ENCODE peak calls at places on chromosomes 7 and 10, in nine cellular contexts. X is Peyer's patch, G is HL-60, W is brain microvascular endothelial cell, U is A673, P is WERI-Rb-1, Y is cardiac fibroblast, I is GM23338, E is vagina. O is an unnamed sample.

GRCh38 chr7:16728811-16729210 is 24.7 kb upstream of the TSPAN13 start:
- DNase-seq in X (no peak), G (no peak), W (no peak), U (no peak), P (no peak), Y (no peak), I (no peak), E (no peak), O (no peak)

GRCh38 chr10:23310443-23310842 is 34.2 kb downstream of the C10orf67 start:
- DNase-seq in X (no peak), G (no peak), W (no peak), U (no peak), P (no peak), Y (peak), I (no peak), E (no peak), O (no peak)

GRCh38 chr10:13991353-13991752 is 339.4 kb downstream of the FRMD4A start:
- DNase-seq in X (no peak), G (no peak), W (no peak), U (no peak), P (no peak), Y (no peak), I (no peak), E (no peak), O (no peak)

GRCh38 chr7:111459757-111460280 is 102.5 kb downstream of the IMMP2L start:
- DNase-seq in X (no peak), G (no peak), W (no peak), U (no peak), P (no peak), Y (peak), I (no peak), E (no peak), O (no peak)

GRCh38 chr10:31686566-31686965 is 242.1 kb downstream of the ARHGAP12 start:
- DNase-seq in X (no peak), G (no peak), W (no peak), U (no peak), P (no peak), Y (no peak), I (no peak), E (no peak), O (no peak)

GRCh38 chr10:48655426-48656240 is 29.0 kb upstream of the WDFY4 start:
- DNase-seq in X (peak), G (no peak), W (peak), U (no peak), P (no peak), Y (peak), I (peak), E (no peak), O (no peak)

GRCh38 chr10:110337401-110337800 is 32.7 kb upstream of the SMNDC1 start:
- DNase-seq in X (no peak), G (no peak), W (no peak), U (no peak), P (no peak), Y (no peak), I (no peak), E (no peak), O (no peak)

GRCh38 chr7:3537210-3537875 is 236.3 kb downstream of the SDK1 start:
- DNase-seq in X (no peak), G (no peak), W (peak), U (no peak), P (peak), Y (peak), I (no peak), E (no peak), O (no peak)

GRCh38 chr10:66455304-66455703 is 470.5 kb upstream of the LRRTM3 start:
- DNase-seq in X (no peak), G (no peak), W (peak), U (peak), P (no peak), Y (no peak), I (no peak), E (no peak), O (no peak)

GRCh38 chr7:100897111-100897608 is 1.5 kb upstream of the ACHE start:
- DNase-seq in X (peak), G (no peak), W (no peak), U (peak), P (peak), Y (no peak), I (peak), E (no peak), O (no peak)

GRCh38 chr7:29809533-29810155 is 3.3 kb downstream of the WIPF3 start:
- DNase-seq in X (no peak), G (no peak), W (no peak), U (no peak), P (no peak), Y (no peak), I (no peak), E (no peak), O (no peak)

GRCh38 chr7:29555061-29555460 is 8.6 kb upstream of the PRR15 start:
- DNase-seq in X (no peak), G (no peak), W (no peak), U (no peak), P (no peak), Y (no peak), I (no peak), E (no peak), O (no peak)

GRCh38 chr10:121062040-121062574 is 210.9 kb downstream of the WDR11 start:
- DNase-seq in X (no peak), G (no peak), W (no peak), U (no peak), P (no peak), Y (no peak), I (no peak), E (no peak), O (no peak)

GRCh38 chr7:157996359-157997079 is 591.1 kb downstream of the PTPRN2 start:
- DNase-seq in X (no peak), G (no peak), W (no peak), U (no peak), P (peak), Y (no peak), I (no peak), E (no peak), O (no peak)

GRCh38 chr10:132208489-132209050 is 21.8 kb downstream of the DPYSL4 start:
- DNase-seq in X (no peak), G (no peak), W (no peak), U (no peak), P (no peak), Y (no peak), I (no peak), E (no peak), O (no peak)

GRCh38 chr10:129896231-129897150 is 67.6 kb downstream of the EBF3 start:
- DNase-seq in X (no peak), G (no peak), W (no peak), U (no peak), P (no peak), Y (no peak), I (peak), E (no peak), O (no peak)

GRCh38 chr7:158283016-158283974 is 304.3 kb downstream of the PTPRN2 start:
- DNase-seq in X (peak), G (no peak), W (no peak), U (no peak), P (no peak), Y (no peak), I (no peak), E (no peak), O (no peak)

GRCh38 chr7:1521454-1521853 is 9.0 kb upstream of the MAFK start:
- DNase-seq in X (no peak), G (no peak), W (no peak), U (no peak), P (no peak), Y (no peak), I (no peak), E (no peak), O (no peak)

GRCh38 chr10:121113906-121114305 is 262.7 kb downstream of the WDR11 start:
- DNase-seq in X (no peak), G (no peak), W (no peak), U (no peak), P (no peak), Y (no peak), I (no peak), E (no peak), O (no peak)

GRCh38 chr7:2880882-2881281 is 36.8 kb upstream of the GNA12 start:
- DNase-seq in X (no peak), G (no peak), W (no peak), U (no peak), P (no peak), Y (peak), I (peak), E (no peak), O (no peak)

GRCh38 chr7:16293669-16294425 is 127.5 kb downstream of the CRPPA start:
- DNase-seq in X (no peak), G (no peak), W (no peak), U (no peak), P (no peak), Y (no peak), I (no peak), E (no peak), O (no peak)

GRCh38 chr7:111763221-111763791 is 201.0 kb upstream of the IMMP2L start:
- DNase-seq in X (no peak), G (no peak), W (peak), U (peak), P (peak), Y (peak), I (peak), E (no peak), O (peak)

GRCh38 chr10:114616516-114616915 is 41.6 kb downstream of the ABLIM1 start:
- DNase-seq in X (no peak), G (no peak), W (no peak), U (no peak), P (no peak), Y (no peak), I (no peak), E (no peak), O (no peak)

GRCh38 chr10:3897156-3897555 is 112.1 kb upstream of the KLF6 start:
- DNase-seq in X (no peak), G (no peak), W (peak), U (no peak), P (no peak), Y (peak), I (no peak), E (no peak), O (no peak)

GRCh38 chr7:12926236-12926635 is 238.8 kb downstream of the ARL4A start:
- DNase-seq in X (no peak), G (no peak), W (no peak), U (no peak), P (no peak), Y (peak), I (no peak), E (no peak), O (no peak)

GRCh38 chr7:75642810-75643486 is 95.8 kb downstream of the HIP1 start:
- DNase-seq in X (peak), G (peak), W (peak), U (peak), P (peak), Y (peak), I (peak), E (no peak), O (no peak)

DNA sequence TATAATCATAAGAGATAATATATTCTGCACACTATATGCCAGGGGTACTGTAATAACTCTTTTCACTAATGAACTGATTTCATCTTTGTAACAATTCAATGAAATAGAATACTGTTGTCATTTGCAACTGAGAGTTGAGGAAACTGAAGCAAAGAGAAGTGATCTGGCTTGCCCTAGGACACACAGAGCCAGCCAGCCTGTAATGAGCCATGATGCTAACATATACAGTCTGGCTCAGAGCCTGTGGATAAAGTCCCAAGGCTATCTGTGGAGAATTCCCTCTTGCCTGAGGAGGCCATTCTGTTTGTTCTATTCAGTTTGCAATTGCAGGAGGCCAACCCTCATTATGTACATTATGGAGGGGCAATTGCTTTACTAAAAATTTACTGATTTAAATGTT is 241.3 kb downstream of the CXCL12 start:
- DNase-seq in X (no peak), G (no peak), W (no peak), U (no peak), P (no peak), Y (no peak), I (no peak), E (no peak), O (no peak)
- H3K4me3 ChIP-seq in X (no peak), G (no peak), W (no peak), U (no peak), P (no peak), Y (no peak), I (no peak), E (no peak), O (no peak)

DNA sequence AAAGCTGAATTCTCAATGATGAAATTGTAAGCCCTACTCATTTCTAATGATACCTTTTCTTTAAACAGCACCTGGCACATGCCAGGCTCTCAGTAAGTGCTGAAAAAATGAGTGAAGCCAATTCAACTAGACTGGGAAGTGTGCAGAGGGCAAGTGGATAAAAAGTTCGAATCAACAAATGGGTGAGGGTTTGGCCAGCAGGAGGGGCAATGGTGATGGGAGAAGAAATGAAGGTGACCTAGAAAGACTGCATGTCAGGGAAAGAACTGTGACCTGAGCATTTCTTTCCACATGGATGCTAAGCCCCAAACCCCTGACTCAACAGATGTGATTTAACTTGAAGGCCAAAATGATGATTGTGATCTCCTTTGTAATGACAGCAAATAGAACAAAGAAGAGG is 54.6 kb downstream of the DKK1 start:
- DNase-seq in X (no peak), G (no peak), W (no peak), U (no peak), P (no peak), Y (no peak), I (peak), E (no peak), O (no peak)
- TF ChIP-seq CTCF in X (no peak), G (no peak), W (no peak), U (no peak), P (no peak), Y (no peak), I (peak), E (no peak), O (no peak)

GRCh38 chr10:103849880-103850571 is 5.3 kb downstream of the SH3PXD2A start:
- DNase-seq in X (no peak), G (peak), W (peak), U (no peak), P (no peak), Y (peak), I (no peak), E (no peak), O (no peak)

GRCh38 chr10:103852189-103852711 is 3.1 kb downstream of the SH3PXD2A start:
- DNase-seq in X (no peak), G (peak), W (no peak), U (no peak), P (no peak), Y (peak), I (no peak), E (no peak), O (peak)

GRCh38 chr10:103849212-103849877 is 6.0 kb downstream of the SH3PXD2A start:
- DNase-seq in X (no peak), G (no peak), W (no peak), U (no peak), P (no peak), Y (no peak), I (no peak), E (no peak), O (no peak)

GRCh38 chr10:103851261-103851660 is 4.1 kb downstream of the SH3PXD2A start:
- DNase-seq in X (no peak), G (no peak), W (no peak), U (no peak), P (no peak), Y (no peak), I (no peak), E (no peak), O (no peak)

GRCh38 chr10:103850572-103850895 is 4.8 kb downstream of the SH3PXD2A start:
- DNase-seq in X (no peak), G (peak), W (no peak), U (no peak), P (no peak), Y (no peak), I (no peak), E (no peak), O (no peak)
- H3K4me3 ChIP-seq in X (no peak), G (no peak), W (no peak), U (no peak), P (no peak), Y (no peak), I (no peak), E (no peak), O (peak)

GRCh38 chr10:15715619-15716227 is 4.0 kb downstream of the ITGA8 start:
- DNase-seq in X (no peak), G (no peak), W (peak), U (peak), P (peak), Y (peak), I (peak), E (no peak), O (no peak)
- TF ChIP-seq CTCF in X (peak), G (no peak), W (peak), U (peak), P (peak), Y (peak), I (peak), E (peak), O (peak)

DNA sequence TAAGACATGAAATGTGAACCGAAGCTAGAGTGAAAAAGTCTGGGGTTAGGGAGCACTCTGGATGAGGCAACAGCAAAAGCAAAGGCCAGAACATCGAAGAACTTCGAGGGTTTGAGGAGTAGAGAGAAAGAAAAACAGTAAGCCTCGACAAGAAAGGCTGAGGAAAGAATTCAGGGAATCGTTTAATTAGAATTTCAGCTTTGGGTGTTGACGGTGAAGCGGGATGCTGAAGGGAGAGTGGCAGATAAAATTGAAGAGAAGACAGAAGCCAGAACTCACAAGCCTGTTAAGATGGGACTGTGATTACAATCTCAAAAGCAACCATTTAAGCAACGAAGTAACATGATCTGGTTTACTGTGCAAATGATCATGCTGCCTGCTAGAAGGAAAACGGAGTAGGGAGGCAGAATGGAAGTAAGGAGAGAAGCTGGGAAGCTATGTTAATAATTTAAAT is 2.1 kb downstream of the TRDMT1 start:
- DNase-seq in X (no peak), G (no peak), W (peak), U (peak), P (no peak), Y (peak), I (peak), E (no peak), O (no peak)
- H3K4me3 ChIP-seq in X (no peak), G (no peak), W (peak), U (peak), P (no peak), Y (no peak), I (peak), E (peak), O (no peak)

GRCh38 chr10:64537112-64537511 is 1015.9 kb downstream of the REEP3 start:
- DNase-seq in X (no peak), G (no peak), W (no peak), U (no peak), P (no peak), Y (no peak), I (no peak), E (no peak), O (no peak)
- TF ChIP-seq CTCF in X (no peak), G (no peak), W (no peak), U (no peak), P (no peak), Y (no peak), I (no peak), E (no peak), O (no peak)

DNA sequence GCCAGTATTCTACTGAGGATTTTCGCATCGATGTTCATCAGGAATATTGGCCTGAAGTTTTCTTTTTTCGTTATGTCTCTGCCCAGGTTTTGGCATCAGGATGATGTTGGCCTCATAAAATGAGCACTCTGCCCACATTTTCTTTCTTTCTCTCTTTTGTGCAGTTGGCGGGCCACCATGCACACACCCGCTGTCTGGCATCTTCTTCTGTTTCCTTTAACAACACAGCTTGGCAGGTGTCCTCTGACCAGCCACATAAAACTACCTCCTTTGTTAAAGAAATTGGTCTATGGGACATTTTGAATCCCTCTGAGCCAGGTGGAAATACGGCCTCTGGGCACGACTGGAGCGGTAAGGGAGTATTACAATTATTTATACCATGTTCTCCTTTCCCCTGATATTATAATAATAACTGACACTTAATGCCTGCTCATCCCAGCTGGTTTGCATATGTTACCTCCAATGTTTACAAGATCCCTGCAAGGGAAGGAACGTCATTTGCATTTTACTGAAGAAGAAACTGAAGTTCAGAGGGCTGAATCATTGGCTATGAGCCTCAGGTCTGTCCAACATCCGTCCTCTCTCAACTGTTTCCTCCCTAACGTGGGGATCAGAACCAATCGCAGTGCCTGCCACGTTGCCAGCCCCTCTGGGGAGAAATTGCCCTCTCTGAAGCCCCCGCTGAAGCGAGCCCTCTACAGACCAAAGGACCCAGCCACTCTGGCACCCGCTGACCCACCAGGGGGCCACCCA is 125.1 kb upstream of the FOXK1 start:
- DNase-seq in X (no peak), G (no peak), W (no peak), U (no peak), P (no peak), Y (no peak), I (no peak), E (no peak), O (no peak)
- H3K4me3 ChIP-seq in X (no peak), G (no peak), W (no peak), U (no peak), P (no peak), Y (no peak), I (no peak), E (no peak), O (no peak)

GRCh38 chr10:60950312-60950711 is 6.3 kb upstream of the RHOBTB1 start:
- DNase-seq in X (no peak), G (no peak), W (no peak), U (no peak), P (no peak), Y (no peak), I (no peak), E (no peak), O (no peak)
- TF ChIP-seq CTCF in X (no peak), G (no peak), W (no peak), U (no peak), P (no peak), Y (no peak), I (no peak), E (no peak), O (no peak)

GRCh38 chr7:102425639-102426267 is 7.6 kb upstream of the ORAI2 start:
- DNase-seq in X (peak), G (peak), W (no peak), U (no peak), P (peak), Y (no peak), I (no peak), E (no peak), O (no peak)
- H3K4me3 ChIP-seq in X (peak), G (no peak), W (no peak), U (no peak), P (no peak), Y (no peak), I (no peak), E (no peak), O (no peak)